ENCODE peak calls at places on chromosomes 1 and 21, in six cellular contexts. T, Z, E, Q, Y and D are unnamed samples.

GRCh38 chr1:200739499-200740290 is 1.0 kb downstream of the CAMSAP2 start:
- DNase-seq in T (peak), Z (no peak), E (peak), Q (peak), Y (peak), D (no peak)

GRCh38 chr1:67390041-67390887 is 39.9 kb downstream of the SERBP1 start:
- DNase-seq in T (no peak), Z (no peak), E (no peak), Q (no peak), Y (no peak), D (no peak)

GRCh38 chr1:77036560-77036959 is 169.3 kb downstream of the ST6GALNAC5 start:
- DNase-seq in T (no peak), Z (no peak), E (no peak), Q (no peak), Y (no peak), D (no peak)

GRCh38 chr1:93668121-93668520 is 13.5 kb downstream of the BCAR3 start:
- DNase-seq in T (no peak), Z (no peak), E (no peak), Q (no peak), Y (no peak), D (no peak)

GRCh38 chr1:221725683-221726330 is 16.1 kb downstream of the DUSP10 start:
- DNase-seq in T (no peak), Z (peak), E (no peak), Q (no peak), Y (no peak), D (no peak)

GRCh38 chr1:216306830-216307229 is 116.4 kb downstream of the USH2A start:
- DNase-seq in T (no peak), Z (no peak), E (no peak), Q (no peak), Y (no peak), D (no peak)

GRCh38 chr1:81876901-81877750 is 76.4 kb downstream of the ADGRL2 start:
- DNase-seq in T (no peak), Z (no peak), E (no peak), Q (no peak), Y (no peak), D (no peak)

GRCh38 chr21:34520769-34521508 is 8.9 kb upstream of the KCNE1 start:
- DNase-seq in T (no peak), Z (no peak), E (no peak), Q (no peak), Y (no peak), D (no peak)

GRCh38 chr1:247228133-247228532 is 27.7 kb upstream of the VN1R5 start:
- DNase-seq in T (no peak), Z (no peak), E (no peak), Q (no peak), Y (no peak), D (no peak)

GRCh38 chr1:167627865-167628641 is 2.0 kb upstream of the RCSD1 start:
- DNase-seq in T (no peak), Z (peak), E (peak), Q (peak), Y (peak), D (peak)

GRCh38 chr1:212651521-212651920 is 43.0 kb downstream of the ATF3 start:
- DNase-seq in T (no peak), Z (no peak), E (no peak), Q (no peak), Y (no peak), D (no peak)

GRCh38 chr1:51484591-51484990 is 34.5 kb downstream of the EPS15 start:
- DNase-seq in T (no peak), Z (no peak), E (no peak), Q (no peak), Y (no peak), D (no peak)

GRCh38 chr1:160622885-160623633 is 23.8 kb downstream of the SLAMF1 start:
- DNase-seq in T (no peak), Z (no peak), E (no peak), Q (no peak), Y (no peak), D (no peak)

GRCh38 chr1:167288390-167289062 is 67.8 kb downstream of the POU2F1 start:
- DNase-seq in T (no peak), Z (no peak), E (no peak), Q (no peak), Y (no peak), D (no peak)

GRCh38 chr21:36509966-36510742 is 30.2 kb upstream of the CLDN14 start:
- DNase-seq in T (no peak), Z (no peak), E (no peak), Q (no peak), Y (no peak), D (no peak)

GRCh38 chr1:43235040-43235439 is 34.7 kb upstream of the TMEM125 start:
- DNase-seq in T (no peak), Z (no peak), E (no peak), Q (no peak), Y (no peak), D (no peak)

GRCh38 chr1:46615735-46616134 is 876 bp downstream of the MOB3C start:
- DNase-seq in T (no peak), Z (no peak), E (no peak), Q (no peak), Y (no peak), D (no peak)

GRCh38 chr1:239976130-239976968 is 115.3 kb upstream of the FMN2 start:
- DNase-seq in T (peak), Z (peak), E (no peak), Q (peak), Y (peak), D (peak)

GRCh38 chr1:147630022-147630421 is 40.3 kb downstream of the ACP6 start:
- DNase-seq in T (no peak), Z (no peak), E (no peak), Q (no peak), Y (no peak), D (no peak)

GRCh38 chr1:241343956-241344355 is 13.0 kb downstream of the RGS7 start:
- DNase-seq in T (no peak), Z (no peak), E (no peak), Q (no peak), Y (no peak), D (no peak)